ENCODE peak calls at places on chromosomes 5 and 9, in seven cellular contexts. L, W, E, F, X, Y and N are unnamed samples.

GRCh38 chr5:108380531-108381021 is 1.3 kb downstream of the FBXL17 start:
- DNase-seq in X (peak), F (peak), Y (peak), L (no peak), W (peak), E (peak), N (peak)

GRCh38 chr9:137314561-137315560 is 12.8 kb upstream of the NRARP start:
- DNase-seq in X (no peak), Y (no peak), F (no peak), E (no peak), W (peak), L (no peak), N (no peak)

GRCh38 chr9:7177383-7177782 is 419.6 kb downstream of the KDM4C start:
- DNase-seq in Y (no peak), X (no peak), F (no peak), L (no peak), E (no peak), W (no peak), N (no peak)

GRCh38 chr5:138180183-138180782 is 1.4 kb downstream of the KIF20A start:
- DNase-seq in L (peak), F (no peak), W (peak), Y (peak), E (peak), X (peak), N (peak)

GRCh38 chr5:72234265-72234700 is 85.8 kb downstream of the MRPS27 start:
- DNase-seq in X (peak), Y (peak), L (no peak), W (peak), F (peak), E (no peak), N (no peak)

GRCh38 chr5:141618030-141618803 is 583 bp downstream of the DIAPH1 start:
- DNase-seq in W (peak), Y (peak), L (no peak), F (no peak), X (peak), E (no peak), N (peak)

GRCh38 chr9:136466155-136466541 is 16.7 kb downstream of the SEC16A start:
- DNase-seq in W (no peak), X (no peak), E (no peak), F (no peak), Y (no peak), L (no peak), N (no peak)

GRCh38 chr9:4126996-4127395 is 172.9 kb downstream of the GLIS3 start:
- DNase-seq in F (no peak), Y (peak), E (no peak), X (no peak), L (no peak), W (no peak), N (no peak)

GRCh38 chr5:148697821-148698196 is 43.5 kb upstream of the HTR4 start:
- DNase-seq in F (no peak), E (no peak), Y (no peak), X (no peak), L (no peak), W (no peak), N (no peak)

GRCh38 chr9:76423216-76424177 is 29.3 kb upstream of the RFK start:
- DNase-seq in F (no peak), Y (no peak), E (no peak), L (no peak), X (no peak), W (no peak), N (no peak)

GRCh38 chr5:145389047-145389446 is 446.1 kb downstream of the PRELID2 start:
- DNase-seq in L (no peak), W (no peak), E (no peak), Y (no peak), X (no peak), F (no peak), N (no peak)

GRCh38 chr9:138008081-138008841 is 130.7 kb downstream of the CACNA1B start:
- DNase-seq in F (no peak), Y (no peak), X (no peak), E (no peak), L (no peak), W (no peak), N (peak)

GRCh38 chr5:96279796-96280542 is 153.1 kb downstream of the PCSK1 start:
- DNase-seq in Y (peak), X (peak), E (no peak), F (no peak), W (no peak), L (no peak), N (no peak)